ENCODE peak calls at places on chromosomes 6 and 20, in four cellular contexts. D is GM12891, E is GM12892, Z is GM12878. A is an unnamed sample.

GRCh38 chr6:36685198-36685919 is 6.8 kb downstream of the CDKN1A start:
- DNase-seq in D (no peak), E (no peak), Z (no peak), A (no peak)

GRCh38 chr6:75374913-75375530 is 90.4 kb upstream of the TMEM30A start:
- DNase-seq in D (no peak), E (no peak), Z (no peak), A (no peak)

GRCh38 chr20:63700199-63701050 is 4.0 kb downstream of the TNFRSF6B start:
- DNase-seq in D (peak; percentile 22), E (peak; percentile 18), Z (no peak), A (peak; percentile 84)

GRCh38 chr20:17852323-17852722 is 116.3 kb downstream of the SNX5 start:
- DNase-seq in D (no peak), E (no peak), Z (no peak), A (no peak)

GRCh38 chr6:18897350-18897749 is 510.2 kb downstream of the RNF144B start:
- DNase-seq in D (no peak), E (no peak), Z (no peak), A (no peak)

GRCh38 chr20:44909872-44910689 is at the start of gene PABPC1L:
- DNase-seq in D (peak; percentile 86), E (peak; percentile 83), Z (peak; percentile 13), A (peak; percentile 94)

GRCh38 chr6:57130784-57131183 is 40.8 kb downstream of the ZNF451 start:
- DNase-seq in D (no peak), E (no peak), Z (no peak), A (no peak)

GRCh38 chr6:26570027-26570809 is 26.5 kb upstream of the ABT1 start:
- DNase-seq in D (no peak), E (no peak), Z (no peak), A (no peak)

GRCh38 chr20:35788796-35789195 is 17.0 kb downstream of the PHF20 start:
- DNase-seq in D (no peak), E (no peak), Z (no peak), A (no peak)

GRCh38 chr6:24126586-24127192 is 674 bp downstream of the NRSN1 start:
- DNase-seq in D (peak; percentile 32), E (peak; percentile 11), Z (no peak), A (no peak)

GRCh38 chr6:150016324-150017185 is 8.8 kb downstream of the RAET1L start:
- DNase-seq in D (no peak), E (no peak), Z (no peak), A (peak; percentile 44)

GRCh38 chr20:5821627-5822215 is 71.5 kb downstream of the SHLD1 start:
- DNase-seq in D (no peak), E (no peak), Z (no peak), A (peak; percentile 61)

GRCh38 chr20:37128803-37129202 is 33.0 kb upstream of the RBL1 start:
- DNase-seq in D (no peak), E (no peak), Z (no peak), A (no peak)

GRCh38 chr20:24731312-24731711 is 217.8 kb upstream of the CST7 start:
- DNase-seq in D (no peak), E (no peak), Z (no peak), A (no peak)

GRCh38 chr6:29619578-29619977 is 13.4 kb downstream of the GABBR1 start:
- DNase-seq in D (no peak), E (no peak), Z (no peak), A (no peak)

GRCh38 chr6:158185729-158186456 is 17.7 kb downstream of the GTF2H5 start:
- DNase-seq in D (no peak), E (no peak), Z (no peak), A (no peak)

GRCh38 chr6:45786243-45786795 is 229.3 kb downstream of the CLIC5 start:
- DNase-seq in D (no peak), E (no peak), Z (no peak), A (no peak)

GRCh38 chr6:107692351-107692750 is 131.8 kb downstream of the SCML4 start:
- DNase-seq in D (no peak), E (no peak), Z (no peak), A (no peak)

GRCh38 chr6:68008445-68008844 is 626.6 kb upstream of the ADGRB3 start:
- DNase-seq in D (no peak), E (no peak), Z (peak; percentile 9), A (no peak)

GRCh38 chr6:33914519-33915120 is 110.8 kb upstream of the MLN start:
- DNase-seq in D (no peak), E (no peak), Z (no peak), A (no peak)

GRCh38 chr6:3280866-3281465 is 22.2 kb downstream of the PSMG4 start:
- DNase-seq in D (no peak), E (no peak), Z (no peak), A (peak; percentile 9)

GRCh38 chr6:2970034-2970685 is 1.2 kb downstream of the SERPINB6 start:
- DNase-seq in D (no peak), E (no peak), Z (no peak), A (no peak)

GRCh38 chr6:135323979-135324378 is 142.9 kb downstream of the MYB start:
- DNase-seq in D (no peak), E (no peak), Z (no peak), A (no peak)

GRCh38 chr6:170098428-170099170 is 192.3 kb downstream of the DLL1 start:
- DNase-seq in D (no peak), E (no peak), Z (no peak), A (peak; percentile 14)

GRCh38 chr6:167130712-167131684 is 8.1 kb downstream of the CCR6 start:
- DNase-seq in D (no peak), E (no peak), Z (no peak), A (no peak)
- TF ChIP-seq POLR2AphosphoS5 in D (no peak), E (no peak), Z (no peak), A (no peak)

GRCh38 chr6:113686049-113686448 is 171.1 kb upstream of the MARCKS start:
- DNase-seq in D (no peak), E (no peak), Z (no peak), A (no peak)

GRCh38 chr6:113690255-113690956 is 166.7 kb upstream of the MARCKS start:
- DNase-seq in D (no peak), E (no peak), Z (peak; percentile 34), A (no peak)

GRCh38 chr6:113680351-113680750 is 176.8 kb upstream of the MARCKS start:
- DNase-seq in D (no peak), E (no peak), Z (no peak), A (no peak)

GRCh38 chr6:113683968-113684367 is 173.2 kb upstream of the MARCKS start:
- DNase-seq in D (no peak), E (no peak), Z (no peak), A (no peak)

DNA sequence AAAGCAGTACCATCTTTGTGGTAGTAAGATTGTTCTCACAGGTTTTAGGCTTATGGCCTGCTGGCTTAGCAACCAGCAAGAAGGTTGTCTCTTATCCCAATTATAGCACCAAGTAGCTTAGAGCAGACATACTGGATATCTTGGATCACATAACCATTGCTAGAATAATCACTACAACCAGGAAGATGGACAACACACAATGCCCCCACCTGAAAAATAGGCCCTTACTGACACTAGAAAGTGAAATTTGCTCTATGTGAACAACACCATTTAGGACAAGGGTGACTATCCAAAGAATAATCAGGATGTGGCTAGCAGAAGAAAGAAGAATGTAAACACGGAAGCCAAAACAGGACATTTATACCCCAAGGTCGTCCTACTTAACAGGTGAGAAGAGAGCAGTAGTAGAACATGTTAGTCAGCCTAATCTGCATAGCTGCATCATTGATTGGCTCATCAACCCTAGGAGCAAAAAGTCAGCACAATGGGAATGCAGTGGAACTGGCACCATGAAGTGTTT is 172.7 kb upstream of the MARCKS start:
- DNase-seq in D (no peak), E (no peak), Z (no peak), A (no peak)
- TF ChIP-seq POLR2AphosphoS5 in D (peak; percentile 74), E (no peak), Z (no peak), A (no peak)

GRCh38 chr6:113564401-113565161 is 292.6 kb upstream of the MARCKS start:
- DNase-seq in D (no peak), E (no peak), Z (no peak), A (peak; percentile 84)
- TF ChIP-seq POLR2AphosphoS5 in D (no peak), E (no peak), Z (no peak), A (peak; percentile 74)

GRCh38 chr20:45937765-45938164 is 3.3 kb downstream of the PCIF1 start:
- DNase-seq in D (no peak), E (no peak), Z (no peak), A (no peak)

GRCh38 chr20:45934046-45934586 is 367 bp upstream of the PCIF1 start:
- DNase-seq in D (no peak), E (peak; percentile 46), Z (no peak), A (no peak)

GRCh38 chr20:45933231-45934045 is 1.0 kb upstream of the PCIF1 start:
- DNase-seq in D (peak; percentile 59), E (peak; percentile 65), Z (peak; percentile 38), A (peak; percentile 85)

GRCh38 chr20:45935416-45936046 is 1.0 kb downstream of the PCIF1 start:
- DNase-seq in D (no peak), E (no peak), Z (no peak), A (no peak)

DNA sequence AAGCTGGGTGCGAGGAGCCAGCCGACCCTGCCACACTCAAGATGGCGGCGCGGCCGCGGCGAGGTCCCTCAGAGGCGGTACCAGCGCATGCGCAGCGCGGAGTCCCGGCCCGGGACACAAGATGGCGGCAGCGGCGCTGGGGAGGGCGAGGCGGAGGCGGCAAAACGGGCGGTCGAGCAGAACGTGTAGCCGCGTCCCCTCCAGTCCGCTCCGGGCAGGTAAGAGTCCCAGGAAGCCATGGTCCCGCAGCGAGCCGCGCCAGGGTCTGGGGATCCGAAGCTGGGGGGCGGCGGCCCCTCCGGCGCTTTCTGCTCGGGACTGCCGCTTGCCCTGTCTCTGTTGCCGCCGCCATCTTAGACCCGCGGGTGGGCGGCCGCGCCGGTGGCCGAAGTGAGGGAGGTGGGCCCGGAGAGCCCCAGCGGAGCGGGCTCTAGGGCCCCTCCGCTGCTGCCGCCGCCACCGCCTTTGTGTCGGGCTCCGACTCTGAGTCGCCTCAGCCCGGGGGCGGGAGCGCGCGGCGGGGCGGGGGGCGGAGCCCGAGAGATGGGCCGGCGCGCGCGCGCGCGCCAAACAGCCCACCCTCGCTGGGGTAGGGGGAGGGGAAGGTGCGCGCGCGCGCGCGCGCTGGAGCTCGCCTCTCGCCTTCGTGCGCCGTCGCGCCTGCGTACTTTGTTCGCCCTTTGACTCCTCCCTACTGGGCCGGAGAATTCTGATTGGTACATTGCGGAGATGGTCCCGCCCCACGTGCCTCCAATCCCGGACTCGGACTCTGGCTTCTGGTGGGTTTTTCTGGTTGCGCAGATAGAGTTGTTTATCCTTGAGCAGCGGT is at the start of gene PCIF1:
- DNase-seq in D (peak; percentile 97), E (peak; percentile 98), Z (peak; percentile 93), A (peak; percentile 97)
- TF ChIP-seq POLR2AphosphoS5 in D (peak; percentile 76), E (peak; percentile 87), Z (peak; percentile 96), A (peak; percentile 100)

GRCh38 chr6:5623769-5624168 is 362.5 kb downstream of the FARS2 start:
- DNase-seq in D (no peak), E (no peak), Z (no peak), A (no peak)

GRCh38 chr6:5624256-5624655 is 362.9 kb downstream of the FARS2 start:
- DNase-seq in D (no peak), E (no peak), Z (no peak), A (no peak)

GRCh38 chr6:5622276-5623005 is 361.1 kb downstream of the FARS2 start:
- DNase-seq in D (no peak), E (no peak), Z (no peak), A (no peak)

GRCh38 chr6:5630636-5631035 is 369.3 kb downstream of the FARS2 start:
- DNase-seq in D (no peak), E (no peak), Z (no peak), A (no peak)

GRCh38 chr6:5626727-5627426 is 365.6 kb downstream of the FARS2 start:
- DNase-seq in D (peak; percentile 20), E (no peak), Z (peak; percentile 27), A (no peak)
- TF ChIP-seq POLR2AphosphoS5 in D (no peak), E (no peak), Z (no peak), A (no peak)

GRCh38 chr6:165045631-165046030 is 263.8 kb downstream of the C6orf118 start:
- DNase-seq in D (no peak), E (no peak), Z (no peak), A (no peak)
- TF ChIP-seq POLR2AphosphoS5 in D (no peak), E (no peak), Z (no peak), A (no peak)